ENCODE peak calls at places on chromosomes 4 and X, in four cellular contexts. N, C, Q and A are unnamed samples.

GRCh38 chrX:38166478-38167083 is 54.1 kb downstream of the SRPX start:
- DNase-seq in Q (no peak), C (peak; percentile 7), N (peak; percentile 1), A (peak; percentile 3)

GRCh38 chrX:55908685-55909212 is 191.2 kb downstream of the RRAGB start:
- DNase-seq in C (no peak), N (no peak), Q (no peak), A (no peak)

GRCh38 chrX:138519296-138519695 is 192.2 kb downstream of the FGF13 start:
- DNase-seq in N (no peak), C (no peak), Q (no peak), A (no peak)

GRCh38 chrX:20374450-20374849 is 107.7 kb upstream of the RPS6KA3 start:
- DNase-seq in Q (no peak), C (no peak), N (no peak), A (no peak)

GRCh38 chrX:20517565-20517964 is 250.9 kb upstream of the RPS6KA3 start:
- DNase-seq in Q (no peak), N (no peak), C (no peak), A (no peak)

GRCh38 chr4:87025023-87025613 is 90.3 kb downstream of the AFF1 start:
- DNase-seq in Q (no peak), N (no peak), C (no peak), A (no peak)

GRCh38 chr4:100742045-100742444 is 224.2 kb upstream of the EMCN start:
- DNase-seq in C (no peak), N (peak; percentile 4), Q (no peak), A (peak; percentile 63)

GRCh38 chrX:46913710-46914109 is 1.5 kb downstream of the JADE3 start:
- DNase-seq in Q (no peak), C (no peak), N (peak; percentile 39), A (no peak)

GRCh38 chrX:38692961-38693360 is 108.3 kb upstream of the MID1IP1 start:
- DNase-seq in N (no peak), Q (no peak), C (no peak), A (no peak)

GRCh38 chr4:52925531-52925968 is 63.4 kb downstream of the RASL11B start:
- DNase-seq in C (no peak), N (no peak), Q (no peak), A (no peak)

GRCh38 chrX:2587146-2587545 is 86.4 kb upstream of the DHRSX start:
- DNase-seq in N (no peak), C (no peak), Q (no peak), A (no peak)

GRCh38 chrX:74423289-74423985 is 2.1 kb downstream of the SLC16A2 start:
- DNase-seq in Q (no peak), C (no peak), N (no peak), A (no peak)

GRCh38 chrX:113833096-113833495 is 750.8 kb upstream of the HTR2C start:
- DNase-seq in C (no peak), Q (no peak), N (no peak), A (no peak)

GRCh38 chr4:15912961-15913630 is 25.4 kb downstream of the FGFBP1 start:
- DNase-seq in N (no peak), C (no peak), Q (no peak), A (no peak)

GRCh38 chr4:2537011-2537830 is 774 bp downstream of the FAM193A start:
- DNase-seq in C (peak; percentile 66), N (peak; percentile 44), Q (no peak), A (no peak)

GRCh38 chr4:184889683-184890082 is 63.9 kb upstream of the ACSL1 start:
- DNase-seq in Q (no peak), N (no peak), C (no peak), A (no peak)

GRCh38 chrX:21655901-21656586 is 2.1 kb downstream of the KLHL34 start:
- DNase-seq in C (no peak), N (no peak), Q (no peak), A (no peak)

GRCh38 chr4:170025523-170026252 is 507 bp downstream of the MFAP3L start:
- DNase-seq in N (no peak), Q (no peak), C (no peak), A (no peak)
- TF ChIP-seq EZH2 in N (peak; percentile 69), Q (no peak), C (no peak), A (no peak)

DNA sequence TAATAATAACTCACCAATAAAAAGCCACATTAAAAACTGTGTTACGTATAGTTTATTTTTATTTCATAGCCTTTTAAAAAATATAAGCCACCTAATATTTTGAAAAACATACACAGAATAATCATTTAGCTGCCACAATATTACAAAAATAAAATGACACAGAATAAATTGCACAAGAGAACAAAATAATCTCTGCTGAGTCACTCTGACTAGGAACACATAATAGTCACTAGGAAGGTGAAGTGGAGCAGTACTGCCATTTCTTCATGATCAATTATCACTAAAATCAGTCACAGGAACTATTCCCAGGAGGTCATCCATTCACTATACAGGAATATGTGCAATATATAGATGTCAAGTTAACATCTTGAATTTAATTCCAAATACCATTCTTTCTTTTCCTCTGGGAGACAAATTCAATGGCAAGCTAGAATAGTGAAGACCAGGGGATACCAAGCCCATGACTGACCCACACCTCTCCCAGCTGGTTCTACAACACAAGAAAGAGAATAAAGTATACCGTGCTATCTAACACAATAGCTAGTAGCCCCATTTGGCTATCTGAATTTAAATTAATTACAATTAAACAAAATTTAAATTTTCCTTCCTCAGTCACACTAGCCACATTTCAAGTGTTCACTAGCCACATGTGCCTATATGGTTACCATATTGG is 5.9 kb downstream of the SMIM43 start:
- DNase-seq in N (no peak), Q (no peak), C (no peak), A (no peak)
- TF ChIP-seq ZBTB33 in N (no peak), Q (no peak), C (no peak), A (no peak)

DNA sequence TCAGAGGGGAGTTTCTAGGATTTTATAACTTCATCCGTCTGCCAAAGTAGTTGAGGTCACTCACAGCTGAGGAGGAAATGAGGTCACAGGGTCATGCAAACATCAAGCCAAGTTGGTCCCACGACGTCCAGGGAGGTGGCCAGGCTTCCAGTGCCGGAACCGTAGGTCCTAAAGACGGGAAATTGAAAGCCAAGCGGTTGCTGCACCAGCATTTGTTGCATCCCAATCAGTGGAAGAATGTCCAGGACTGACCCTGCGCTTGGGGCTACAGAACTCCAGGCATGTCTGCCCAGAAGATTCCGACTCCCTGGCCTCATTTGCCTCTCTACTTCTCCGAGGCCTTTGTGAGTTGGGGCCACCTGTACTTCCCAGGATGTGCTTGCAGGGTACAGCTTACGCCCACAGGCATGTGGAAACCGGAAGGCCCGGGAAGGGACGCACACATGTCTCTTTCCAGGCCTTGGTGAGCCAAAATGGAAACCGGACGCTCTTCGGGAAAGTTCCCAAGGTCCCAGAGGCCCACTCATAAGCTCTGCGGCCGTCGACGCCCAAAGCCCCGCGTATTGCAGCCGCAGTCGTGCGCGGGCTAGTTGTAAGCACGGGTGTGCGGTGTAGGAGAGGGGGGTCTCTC is 9.4 kb downstream of the PRDM8 start:
- DNase-seq in N (no peak), C (no peak), Q (no peak), A (no peak)
- TF ChIP-seq EZH2 in N (no peak), C (no peak), Q (no peak), A (no peak)

GRCh38 chr4:121789960-121790829 is 10.9 kb upstream of the EXOSC9 start:
- DNase-seq in Q (no peak), C (peak; percentile 42), N (no peak), A (no peak)
- TF ChIP-seq ZBTB33 in Q (no peak), C (no peak), N (no peak), A (no peak)

DNA sequence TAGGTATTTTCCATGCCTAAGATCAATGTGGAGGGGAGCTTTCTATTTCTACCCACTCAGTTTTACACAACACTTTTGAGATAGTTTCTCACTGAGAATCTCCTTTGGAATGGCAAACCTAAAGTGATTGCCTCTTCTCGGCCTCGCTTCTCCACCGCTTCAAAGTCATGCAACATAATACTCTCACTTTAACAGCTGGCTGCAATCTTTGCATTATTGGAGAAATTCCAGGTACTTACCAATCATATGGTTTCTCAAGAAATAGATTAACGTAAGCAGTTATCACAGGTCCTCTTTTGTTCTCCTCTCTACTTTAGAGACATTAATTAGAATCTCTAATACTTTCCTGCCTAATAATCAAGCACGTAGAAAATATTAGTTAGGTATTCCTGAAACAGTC is 3.7 kb upstream of the IL13RA2 start:
- DNase-seq in N (no peak), Q (no peak), C (no peak), A (no peak)
- TF ChIP-seq EZH2 in N (no peak), Q (no peak), C (no peak), A (no peak)